ENCODE peak calls at places on chromosomes 7 and 10, in nine cellular contexts. Y is astrocyte of the spinal cord, W is fibroblast of the conjunctiva, Z is foreskin fibroblast, K is ACHN, L is C1 segment of cervical spinal cord, A is kidney glomerular epithelial cell, X is neural crest cell, M is dermis microvascular lymphatic vessel endothelial cell. H is an unnamed sample.
A peak's percentile ranks its signal among the peaks of the same experiment; 100 is the strongest.

GRCh38 chr7:477626-478220 is 41.9 kb downstream of the PDGFA start:
- DNase-seq in Z (no peak), A (peak; percentile 23), Y (no peak), M (no peak), W (no peak), L (no peak), X (no peak), K (peak; percentile 27), H (no peak)

GRCh38 chr10:102616071-102616770 is 28.1 kb upstream of the TRIM8 start:
- DNase-seq in A (no peak), Y (no peak), L (no peak), X (no peak), K (no peak), M (no peak), Z (peak; percentile 75), W (no peak), H (no peak)

GRCh38 chr7:76202666-76203030 is 952 bp downstream of the SRRM3 start:
- DNase-seq in A (no peak), M (no peak), Z (no peak), Y (no peak), X (no peak), K (no peak), W (no peak), L (no peak), H (no peak)

GRCh38 chr10:122286872-122287271 is 15.8 kb downstream of the BTBD16 start:
- DNase-seq in M (no peak), A (peak; percentile 48), L (no peak), X (no peak), Z (peak; percentile 69), K (peak; percentile 79), W (peak; percentile 38), Y (peak; percentile 94), H (peak; percentile 51)

GRCh38 chr7:105940111-105940510 is 23.0 kb upstream of the CDHR3 start:
- DNase-seq in X (no peak), L (no peak), Y (no peak), M (peak; percentile 10), W (no peak), Z (no peak), A (no peak), K (no peak), H (no peak)

GRCh38 chr7:91243591-91244368 is 20.5 kb upstream of the FZD1 start:
- DNase-seq in Y (peak; percentile 36), M (no peak), A (no peak), Z (peak; percentile 85), K (peak; percentile 23), L (no peak), W (no peak), X (no peak), H (no peak)

GRCh38 chr10:51204691-51205090 is 130.4 kb downstream of the PRKG1 start:
- DNase-seq in M (no peak), Y (no peak), L (no peak), X (no peak), Z (peak; percentile 30), W (no peak), K (no peak), A (no peak), H (no peak)

GRCh38 chr7:105934577-105935185 is 28.4 kb upstream of the CDHR3 start:
- DNase-seq in A (peak; percentile 1), L (no peak), X (no peak), W (peak; percentile 67), K (peak; percentile 63), Z (peak; percentile 79), Y (peak; percentile 40), M (peak; percentile 21), H (peak; percentile 38)

GRCh38 chr10:106565546-106565945 is 599.0 kb downstream of the SORCS1 start:
- DNase-seq in K (no peak), M (no peak), Y (peak; percentile 30), Z (peak; percentile 79), W (no peak), X (no peak), L (no peak), A (no peak), H (peak; percentile 54)

GRCh38 chr7:136594739-136595144 is 273.7 kb upstream of the CHRM2 start:
- DNase-seq in A (no peak), X (no peak), Y (no peak), K (no peak), Z (no peak), M (no peak), W (no peak), L (no peak), H (no peak)

GRCh38 chr7:81064446-81064845 is 145.6 kb upstream of the SEMA3C start:
- DNase-seq in Z (peak; percentile 66), X (peak; percentile 4), L (no peak), K (no peak), Y (no peak), W (no peak), A (no peak), M (no peak), H (no peak)

GRCh38 chr7:101370836-101371235 is 8.2 kb downstream of the COL26A1 start:
- DNase-seq in L (no peak), K (no peak), W (no peak), Z (no peak), M (no peak), Y (no peak), X (no peak), A (no peak), H (no peak)

H was measured in skeletal muscle cell.